ENCODE peak calls at places on chromosomes 3 and 15, in five cellular contexts. One of them, this sample, is unnamed.

GRCh38 chr15:48888209-48888608 is 10.3 kb downstream of the EID1 start:
- DNase-seq in HT-29: no peak
- DNase-seq in astrocyte: no peak
- DNase-seq in NCI-H2107: no peak
- DNase-seq in NB4: no peak
- DNase-seq in this sample: no peak

GRCh38 chr3:194632983-194633348 is 253 bp downstream of the TMEM44 start:
- DNase-seq in NCI-H2107: no peak
- DNase-seq in HT-29: peak; percentile 43
- DNase-seq in astrocyte: no peak
- DNase-seq in NB4: no peak
- DNase-seq in this sample: no peak

GRCh38 chr15:32743411-32744145 is 25.8 kb downstream of the GREM1 start:
- DNase-seq in astrocyte: no peak
- DNase-seq in HT-29: no peak
- DNase-seq in NB4: no peak
- DNase-seq in NCI-H2107: no peak
- DNase-seq in this sample: no peak

GRCh38 chr15:45171912-45172311 is 15.9 kb downstream of the SHF start:
- DNase-seq in NB4: no peak
- DNase-seq in HT-29: no peak
- DNase-seq in astrocyte: no peak
- DNase-seq in NCI-H2107: no peak
- DNase-seq in this sample: no peak

GRCh38 chr3:161349529-161350278 is 21.6 kb downstream of the SPTSSB start:
- DNase-seq in NB4: peak; percentile 57
- DNase-seq in HT-29: peak; percentile 73
- DNase-seq in NCI-H2107: no peak
- DNase-seq in astrocyte: peak; percentile 96
- DNase-seq in this sample: no peak

GRCh38 chr3:52845691-52846426 is 11.0 kb upstream of the MUSTN1 start:
- DNase-seq in astrocyte: no peak
- DNase-seq in HT-29: no peak
- DNase-seq in NCI-H2107: no peak
- DNase-seq in NB4: no peak
- DNase-seq in this sample: peak; percentile 36

GRCh38 chr3:124565013-124565412 is 165.2 kb upstream of the UMPS start:
- DNase-seq in NB4: peak; percentile 50
- DNase-seq in HT-29: peak; percentile 96
- DNase-seq in astrocyte: no peak
- DNase-seq in NCI-H2107: peak; percentile 72
- DNase-seq in this sample: peak; percentile 38

GRCh38 chr3:133933097-133934024 is 37.7 kb upstream of the RAB6B start:
- DNase-seq in astrocyte: no peak
- DNase-seq in NCI-H2107: no peak
- DNase-seq in NB4: no peak
- DNase-seq in HT-29: no peak
- DNase-seq in this sample: no peak

GRCh38 chr3:154062513-154062912 is 58.7 kb upstream of the ARHGEF26 start:
- DNase-seq in NCI-H2107: no peak
- DNase-seq in astrocyte: no peak
- DNase-seq in NB4: no peak
- DNase-seq in HT-29: no peak
- DNase-seq in this sample: no peak

This sample was measured in germinal center.